ENCODE peak calls at places on chromosomes 11 and 22, in four cellular contexts. T is activated naive CD8-positive, alpha-beta T cell treated with anti-CD3 and anti-CD28 coated beads, Interleukin-2, amount 50 U/mL, for 24 hours; W is MCF 10A; D is fibroblast of pulmonary artery. S is an unnamed sample.

GRCh38 chr11:75263944-75264349 is 23.4 kb downstream of the TPBGL start:
- DNase-seq in D (peak), T (no peak), W (peak), S (no peak)

GRCh38 chr11:3880724-3881123 is 25.3 kb downstream of the STIM1 start:
- DNase-seq in T (no peak), W (no peak), D (peak), S (no peak)

GRCh38 chr11:112270551-112271180 is 10.0 kb upstream of the PLET1 start:
- DNase-seq in T (no peak), D (no peak), W (peak), S (no peak)

GRCh38 chr11:36684840-36685800 is 87.1 kb upstream of the RAG2 start:
- DNase-seq in T (peak), W (no peak), D (no peak), S (peak)

GRCh38 chr11:3129181-3129590 is 35.9 kb downstream of the OSBPL5 start:
- DNase-seq in D (no peak), T (no peak), W (no peak), S (no peak)

GRCh38 chr11:26276798-26277424 is 55.0 kb upstream of the ANO3 start:
- DNase-seq in W (peak), T (peak), D (peak), S (peak)

GRCh38 chr11:62580959-62581715 is 7.4 kb upstream of the EEF1G start:
- DNase-seq in T (no peak), D (no peak), W (no peak), S (no peak)

GRCh38 chr22:27877501-27877900 is 41.6 kb downstream of the PITPNB start:
- DNase-seq in T (no peak), W (no peak), D (no peak), S (no peak)

GRCh38 chr11:31802609-31802989 is 8.5 kb downstream of the PAX6 start:
- DNase-seq in W (no peak), D (no peak), T (no peak), S (no peak)

GRCh38 chr11:62553839-62554361 is 7.3 kb upstream of the AHNAK start:
- DNase-seq in T (no peak), D (peak), W (peak), S (no peak)

GRCh38 chr11:107859459-107860239 is 1.1 kb upstream of the SLC35F2 start:
- DNase-seq in D (no peak), W (peak), T (peak), S (no peak)

GRCh38 chr11:66641834-66642233 is 3.3 kb downstream of the RBM4 start:
- DNase-seq in W (no peak), D (no peak), T (no peak), S (no peak)

GRCh38 chr11:108895579-108896480 is 231.0 kb downstream of the DDX10 start:
- DNase-seq in D (peak), W (peak), T (no peak), S (no peak)

GRCh38 chr22:49668402-49668801 is 159.3 kb downstream of the BRD1 start:
- DNase-seq in W (no peak), T (no peak), D (no peak), S (no peak)

GRCh38 chr11:70467196-70468085 is 69.1 kb downstream of the CTTN start:
- DNase-seq in T (peak), D (peak), W (peak), S (peak)

GRCh38 chr11:95700471-95700817 is 89.1 kb downstream of the FAM76B start:
- DNase-seq in T (no peak), W (no peak), D (no peak), S (no peak)

GRCh38 chr11:119995730-119996491 is 142.0 kb downstream of the TRIM29 start:
- DNase-seq in D (no peak), T (no peak), W (no peak), S (no peak)

GRCh38 chr22:42642801-42643631 is 2.6 kb upstream of the ATP5MGL start:
- DNase-seq in W (no peak), T (no peak), D (no peak), S (no peak)

GRCh38 chr11:116162541-116163230 is 610.1 kb downstream of the BUD13 start:
- DNase-seq in T (no peak), W (no peak), D (no peak), S (no peak)

GRCh38 chr22:29524440-29525191 is 28.9 kb downstream of the THOC5 start:
- DNase-seq in D (peak), T (peak), W (peak), S (peak)

GRCh38 chr22:23269441-23270211 is 89.3 kb downstream of the BCR start:
- DNase-seq in D (no peak), W (no peak), T (no peak), S (no peak)

GRCh38 chr11:22192642-22193347 is at the start of gene ANO5:
- DNase-seq in D (peak), T (peak), W (no peak), S (no peak)

GRCh38 chr22:28813772-28814518 is 13.6 kb upstream of the XBP1 start:
- DNase-seq in T (no peak), D (no peak), W (no peak), S (no peak)

GRCh38 chr11:10413268-10413667 is 41.8 kb upstream of the AMPD3 start:
- DNase-seq in W (peak), D (no peak), T (peak), S (peak)

GRCh38 chr11:101126551-101127347 is 2.9 kb downstream of the PGR start:
- DNase-seq in D (peak), W (no peak), T (no peak), S (no peak)

GRCh38 chr11:19846654-19847330 is 134.2 kb downstream of the NAV2 start:
- DNase-seq in W (no peak), D (peak), T (no peak), S (no peak)

GRCh38 chr11:96755209-96755608 is 365.4 kb downstream of the JRKL start:
- DNase-seq in W (no peak), T (no peak), D (no peak), S (no peak)

GRCh38 chr22:31075961-31076360 is 5.2 kb upstream of the SMTN start:
- DNase-seq in W (no peak), D (peak), T (no peak), S (no peak)

GRCh38 chr11:62605467-62605866 is 3.8 kb upstream of the MTA2 start:
- DNase-seq in W (no peak), T (no peak), D (no peak), S (no peak)

GRCh38 chr11:2797181-2797711 is 88.3 kb downstream of the CDKN1C start:
- DNase-seq in T (no peak), D (no peak), W (no peak), S (no peak)

GRCh38 chr11:46493786-46494185 is 100.0 kb downstream of the AMBRA1 start:
- DNase-seq in D (no peak), T (no peak), W (no peak), S (no peak)

GRCh38 chr11:94674005-94674491 is 94.1 kb upstream of the AMOTL1 start:
- DNase-seq in D (no peak), W (peak), T (no peak), S (no peak)

GRCh38 chr11:61480936-61481335 is 27.6 kb upstream of the LRRC10B start:
- DNase-seq in T (no peak), W (no peak), D (peak), S (peak)

GRCh38 chr11:106152824-106153223 is 75.4 kb downstream of the AASDHPPT start:
- DNase-seq in D (peak), T (no peak), W (no peak), S (no peak)